ENCODE peak calls at places on chromosomes 13 and 19, in six cellular contexts. L, I, P, Z, R and J are unnamed samples.

GRCh38 chr13:53631511-53631910 is 602.9 kb downstream of the OLFM4 start:
- DNase-seq in L (no peak), I (no peak), P (no peak), Z (no peak), R (no peak), J (no peak)

GRCh38 chr19:45774765-45775164 is 5.7 kb upstream of the SIX5 start:
- DNase-seq in L (no peak), I (peak; percentile 71), P (no peak), Z (no peak), R (no peak), J (no peak)

GRCh38 chr13:35855531-35856019 is 275.6 kb downstream of the DCLK1 start:
- DNase-seq in L (peak; percentile 77), I (peak; percentile 27), P (no peak), Z (peak; percentile 52), R (peak; percentile 78), J (peak; percentile 58)

GRCh38 chr19:48713041-48713863 is 6.3 kb downstream of the MAMSTR start:
- DNase-seq in L (no peak), I (peak; percentile 94), P (peak; percentile 31), Z (peak; percentile 22), R (no peak), J (no peak)

GRCh38 chr13:76886292-76887061 is at the start of gene KCTD12:
- DNase-seq in L (peak; percentile 67), I (peak; percentile 14), P (peak; percentile 73), Z (peak; percentile 92), R (peak; percentile 78), J (peak; percentile 74)

GRCh38 chr13:37701306-37701705 is 102.7 kb upstream of the POSTN start:
- DNase-seq in L (no peak), I (no peak), P (peak; percentile 67), Z (peak; percentile 75), R (no peak), J (peak; percentile 26)

GRCh38 chr19:39413903-39414608 is 1.6 kb downstream of the PLEKHG2 start:
- DNase-seq in L (no peak), I (peak; percentile 91), P (peak; percentile 28), Z (peak; percentile 44), R (no peak), J (no peak)

GRCh38 chr13:50208826-50209335 is 193.6 kb downstream of the KCNRG start:
- DNase-seq in L (peak; percentile 30), I (peak; percentile 37), P (peak; percentile 76), Z (peak; percentile 78), R (peak; percentile 43), J (peak; percentile 91)

GRCh38 chr13:24995225-24995804 is 100.6 kb upstream of the PABPC3 start:
- DNase-seq in L (peak; percentile 86), I (peak; percentile 56), P (peak; percentile 82), Z (peak; percentile 88), R (peak; percentile 66), J (peak; percentile 55)

GRCh38 chr19:41844601-41845000 is at the start of gene LYPD4:
- DNase-seq in L (no peak), I (no peak), P (no peak), Z (no peak), R (no peak), J (no peak)

GRCh38 chr13:109145631-109146030 is 516.2 kb downstream of the MYO16 start:
- DNase-seq in L (peak; percentile 74), I (peak; percentile 49), P (peak; percentile 72), Z (peak; percentile 86), R (peak; percentile 72), J (peak; percentile 45)

GRCh38 chr19:42328854-42329253 is 3.4 kb downstream of the MEGF8 start:
- DNase-seq in L (no peak), I (no peak), P (no peak), Z (no peak), R (no peak), J (no peak)

GRCh38 chr13:95624020-95624419 is 20.5 kb downstream of the DZIP1 start:
- DNase-seq in L (peak; percentile 58), I (peak; percentile 25), P (peak; percentile 64), Z (peak; percentile 73), R (peak; percentile 40), J (peak; percentile 31)

GRCh38 chr19:48728882-48729645 is 9.5 kb upstream of the MAMSTR start:
- DNase-seq in L (no peak), I (no peak), P (no peak), Z (no peak), R (no peak), J (no peak)

GRCh38 chr13:36430247-36431203 is 1.8 kb upstream of the CCNA1 start:
- DNase-seq in L (no peak), I (no peak), P (no peak), Z (peak; percentile 13), R (no peak), J (no peak)

GRCh38 chr13:29457299-29457698 is 138.2 kb downstream of the SLC7A1 start:
- DNase-seq in L (peak; percentile 85), I (no peak), P (peak; percentile 79), Z (peak; percentile 88), R (peak; percentile 90), J (peak; percentile 94)

GRCh38 chr19:35789978-35790944 is 14.9 kb downstream of the ARHGAP33 start:
- DNase-seq in L (no peak), I (no peak), P (no peak), Z (no peak), R (no peak), J (no peak)

GRCh38 chr19:39677931-39678889 is 22.5 kb downstream of the LGALS16 start:
- DNase-seq in L (peak; percentile 74), I (no peak), P (peak; percentile 39), Z (no peak), R (no peak), J (no peak)

GRCh38 chr13:51066091-51066831 is 44.8 kb downstream of the C13orf42 start:
- DNase-seq in L (peak; percentile 16), I (no peak), P (peak; percentile 4), Z (peak; percentile 18), R (peak; percentile 71), J (peak; percentile 64)

GRCh38 chr19:11324079-11324661 is 15.3 kb downstream of the RAB3D start:
- DNase-seq in L (peak; percentile 57), I (no peak), P (peak; percentile 94), Z (peak; percentile 95), R (peak; percentile 91), J (peak; percentile 85)

GRCh38 chr19:6528544-6529121 is 2.2 kb upstream of the TNFSF9 start:
- DNase-seq in L (no peak), I (no peak), P (no peak), Z (peak; percentile 18), R (no peak), J (no peak)

GRCh38 chr13:41802684-41803554 is 158.0 kb downstream of the VWA8 start:
- DNase-seq in L (peak; percentile 49), I (no peak), P (peak; percentile 85), Z (peak; percentile 87), R (peak; percentile 89), J (peak; percentile 84)

GRCh38 chr13:26961890-26962615 is 201.5 kb upstream of the GPR12 start:
- DNase-seq in L (no peak), I (no peak), P (no peak), Z (no peak), R (no peak), J (no peak)

GRCh38 chr13:23980160-23980551 is 82.9 kb upstream of the C1QTNF9B start:
- DNase-seq in L (peak; percentile 63), I (peak; percentile 40), P (peak; percentile 82), Z (peak; percentile 95), R (peak; percentile 60), J (peak; percentile 84)

GRCh38 chr13:101210774-101211173 is 205.5 kb downstream of the NALCN start:
- DNase-seq in L (peak; percentile 4), I (no peak), P (no peak), Z (no peak), R (no peak), J (no peak)

DNA sequence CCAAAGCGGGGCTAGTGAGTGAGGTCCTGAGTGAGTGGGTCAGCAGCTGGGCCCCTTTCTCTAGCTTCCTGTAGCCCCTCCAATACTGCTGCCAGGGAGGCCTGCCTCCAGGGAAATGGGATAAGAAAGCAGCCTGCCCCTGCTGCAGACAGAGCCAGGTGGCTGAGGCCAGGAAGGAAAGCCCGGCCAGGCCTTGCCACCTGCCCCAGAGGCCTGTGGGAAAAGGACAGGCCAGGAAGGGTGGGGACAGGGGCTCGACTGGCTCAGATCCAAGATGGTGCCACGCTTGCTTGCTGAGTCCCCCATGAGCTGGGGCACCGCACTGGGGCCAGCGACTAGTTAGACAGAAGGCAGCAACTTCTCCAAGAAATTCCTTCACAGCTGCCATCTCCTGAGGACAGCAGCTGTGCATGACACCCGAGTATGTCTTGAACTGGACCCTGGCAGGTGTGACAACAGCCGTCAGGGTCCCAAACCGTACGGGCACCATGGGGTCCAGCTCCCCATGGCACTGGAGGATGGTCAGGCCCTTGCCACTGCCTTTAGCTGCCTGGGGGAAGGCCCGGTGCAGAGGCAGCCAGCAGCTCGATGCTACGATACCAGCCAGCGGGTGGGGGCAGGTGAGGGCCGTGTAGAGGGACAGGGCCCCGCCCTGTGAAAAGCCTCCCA is 5.0 kb upstream of the PRR36 start:
- DNase-seq in L (no peak), I (no peak), P (no peak), Z (no peak), R (no peak), J (no peak)
- H3K4me2 ChIP-seq in L (no peak overlapping the region), I (no peak overlapping the region), P (no peak overlapping the region), Z (no peak overlapping the region), R (no peak overlapping the region), J (no peak overlapping the region)

GRCh38 chr19:33278403-33279269 is 23.7 kb downstream of the CEBPA start:
- DNase-seq in L (no peak), I (no peak), P (no peak), Z (no peak), R (no peak), J (no peak)
- H3K4me1 ChIP-seq in L (peaks cover 30% of the 10 kb centered on the region), I (peaks cover 32% of the 10 kb centered on the region), P (no peaks in the 10 kb centered on the region), Z (peaks cover 11% of the 10 kb centered on the region), R (peaks cover 10% of the 10 kb centered on the region), J (peaks cover 8% of the 10 kb centered on the region)

DNA sequence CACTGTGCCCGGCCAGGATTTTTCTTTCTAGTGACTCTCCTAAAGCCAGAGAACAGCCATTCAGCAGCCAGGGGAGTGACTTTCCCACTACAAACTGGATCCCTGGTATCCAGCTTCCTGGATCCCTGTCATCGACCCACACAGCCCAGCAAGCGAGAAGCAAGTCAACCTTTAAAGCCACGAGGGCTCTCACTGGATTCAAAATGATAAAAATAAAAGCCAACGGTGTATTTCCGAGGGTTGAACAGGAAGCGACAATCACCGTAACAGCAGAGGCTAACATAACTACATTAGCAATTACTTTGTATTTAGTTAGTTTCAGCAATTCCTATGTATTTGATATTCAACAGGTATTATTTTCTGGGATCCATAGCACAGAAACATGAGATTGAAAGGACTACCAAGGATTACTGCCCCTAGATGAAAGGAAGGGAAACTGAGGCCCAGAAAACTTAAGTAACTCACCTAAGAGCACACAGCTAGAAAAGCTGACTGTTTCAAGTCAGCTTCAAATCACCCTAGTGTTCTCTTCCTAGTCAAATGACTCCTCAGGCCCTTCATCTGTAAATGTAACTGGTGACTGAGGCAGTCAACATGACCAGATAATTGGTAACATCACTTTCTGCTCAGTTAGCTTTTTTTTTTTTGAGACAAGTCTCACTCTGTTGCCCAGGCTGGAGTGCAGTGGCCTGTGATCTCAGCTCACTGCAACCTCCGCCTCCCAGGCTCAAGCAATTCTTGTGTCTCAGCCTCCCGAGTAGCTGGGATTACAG is 2.7 kb downstream of the RFX1 start:
- DNase-seq in L (no peak), I (no peak), P (no peak), Z (peak; percentile 48), R (no peak), J (no peak)
- H3K4me2 ChIP-seq in L (no peak overlapping the region), I (no peak overlapping the region), P (no peak overlapping the region), Z (peak overlapping the region; percentile 57), R (no peak overlapping the region), J (no peak overlapping the region)

DNA sequence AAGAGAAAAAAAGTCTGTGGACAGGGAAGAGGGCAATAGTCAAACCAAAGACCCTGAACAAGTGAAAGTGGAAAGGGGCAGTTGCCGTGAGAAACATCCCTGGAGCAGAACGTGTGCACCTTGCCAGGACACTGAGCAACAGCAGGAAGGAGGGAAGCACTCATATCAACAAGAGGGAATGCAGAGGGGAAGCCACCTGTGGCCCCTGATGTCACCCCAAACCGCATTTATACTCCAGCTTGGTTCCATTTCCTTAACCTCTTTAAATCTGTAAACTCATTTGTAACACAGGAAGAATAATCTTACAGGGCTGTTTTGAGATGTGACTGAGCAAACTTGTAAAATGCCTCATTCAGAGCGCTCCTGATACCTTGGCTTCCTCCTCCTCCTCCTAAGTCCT is 698.8 kb downstream of the DIAPH3 start:
- DNase-seq in L (peak; percentile 3), I (no peak), P (no peak), Z (no peak), R (no peak), J (no peak)
- H3K4me1 ChIP-seq in L (peaks cover 4% of the 10 kb centered on the region), I (no peaks in the 10 kb centered on the region), P (no peaks in the 10 kb centered on the region), Z (no peaks in the 10 kb centered on the region), R (no peaks in the 10 kb centered on the region), J (peaks cover under 1% of the 10 kb centered on the region)